ENCODE peak calls at places on chromosomes 1 and 21, in seven cellular contexts. G, C, Y, Z, R, T and H are unnamed samples.

GRCh38 chr1:206477581-206478380 is 7.5 kb downstream of the IKBKE start:
- DNase-seq in G (no peak), C (no peak), Y (peak), Z (no peak), R (no peak), T (no peak), H (no peak)

GRCh38 chr1:203069028-203069804 is 16.6 kb downstream of the MYOG start:
- DNase-seq in G (no peak), C (no peak), Y (no peak), Z (no peak), R (no peak), T (no peak), H (no peak)

GRCh38 chr1:13926556-13926955 is 226.6 kb downstream of the PRDM2 start:
- DNase-seq in G (no peak), C (no peak), Y (no peak), Z (no peak), R (no peak), T (no peak), H (no peak)

GRCh38 chr21:28538987-28539622 is 453.6 kb downstream of the LTN1 start:
- DNase-seq in G (no peak), C (no peak), Y (no peak), Z (no peak), R (no peak), T (no peak), H (no peak)

GRCh38 chr1:42674214-42674613 is 8.0 kb upstream of the YBX1 start:
- DNase-seq in G (no peak), C (no peak), Y (no peak), Z (no peak), R (peak), T (no peak), H (no peak)

GRCh38 chr1:236862615-236863211 is 67.6 kb downstream of the MTR start:
- DNase-seq in G (no peak), C (no peak), Y (no peak), Z (no peak), R (peak), T (no peak), H (no peak)

GRCh38 chr1:92583821-92584760 is 97.4 kb upstream of the GFI1 start:
- DNase-seq in G (no peak), C (no peak), Y (no peak), Z (no peak), R (no peak), T (no peak), H (no peak)

GRCh38 chr1:229034246-229034645 is 236.7 kb upstream of the RAB4A start:
- DNase-seq in G (no peak), C (no peak), Y (no peak), Z (no peak), R (no peak), T (no peak), H (no peak)

GRCh38 chr1:218686258-218686657 is 341.1 kb downstream of the TGFB2 start:
- DNase-seq in G (no peak), C (no peak), Y (no peak), Z (no peak), R (no peak), T (no peak), H (no peak)

GRCh38 chr1:94599090-94599813 is 57.7 kb upstream of the F3 start:
- DNase-seq in G (peak), C (no peak), Y (no peak), Z (peak), R (peak), T (no peak), H (peak)

GRCh38 chr1:205714190-205714905 is 34.0 kb upstream of the SLC45A3 start:
- DNase-seq in G (no peak), C (no peak), Y (no peak), Z (no peak), R (no peak), T (no peak), H (no peak)

GRCh38 chr1:214354440-214355148 is 73.6 kb downstream of the SMYD2 start:
- DNase-seq in G (no peak), C (no peak), Y (no peak), Z (no peak), R (no peak), T (no peak), H (no peak)

GRCh38 chr1:56803561-56804156 is 15.5 kb downstream of the FYB2 start:
- DNase-seq in G (no peak), C (no peak), Y (no peak), Z (peak), R (peak), T (peak), H (no peak)

GRCh38 chr1:61887076-61887867 is 145.0 kb downstream of the PATJ start:
- DNase-seq in G (no peak), C (no peak), Y (no peak), Z (no peak), R (no peak), T (no peak), H (no peak)

GRCh38 chr1:109625176-109625575 is 5.5 kb downstream of the AMPD2 start:
- DNase-seq in G (no peak), C (no peak), Y (peak), Z (no peak), R (no peak), T (no peak), H (no peak)

GRCh38 chr1:97745912-97746311 is 174.9 kb downstream of the DPYD start:
- DNase-seq in G (no peak), C (no peak), Y (no peak), Z (no peak), R (no peak), T (no peak), H (no peak)

GRCh38 chr1:193183019-193183643 is 3.3 kb downstream of the B3GALT2 start:
- DNase-seq in G (no peak), C (no peak), Y (no peak), Z (no peak), R (no peak), T (no peak), H (no peak)

GRCh38 chr21:17387030-17387617 is 125.7 kb upstream of the CXADR start:
- DNase-seq in G (peak), C (no peak), Y (no peak), Z (peak), R (peak), T (peak), H (no peak)

GRCh38 chr1:228861830-228862176 is 126.5 kb downstream of the RHOU start:
- DNase-seq in G (no peak), C (no peak), Y (no peak), Z (no peak), R (no peak), T (no peak), H (no peak)

GRCh38 chr1:34696230-34696629 is 58.6 kb upstream of the GJB5 start:
- DNase-seq in G (no peak), C (no peak), Y (no peak), Z (peak), R (no peak), T (no peak), H (no peak)

GRCh38 chr1:62396871-62397270 is 40.0 kb upstream of the USP1 start:
- DNase-seq in G (no peak), C (no peak), Y (no peak), Z (no peak), R (no peak), T (no peak), H (no peak)

GRCh38 chr1:11158720-11159321 is 30.3 kb upstream of the ANGPTL7 start:
- DNase-seq in G (no peak), C (no peak), Y (no peak), Z (no peak), R (no peak), T (no peak), H (no peak)

GRCh38 chr21:39127506-39127905 is 55.7 kb downstream of the PSMG1 start:
- DNase-seq in G (no peak), C (no peak), Y (no peak), Z (no peak), R (no peak), T (no peak), H (no peak)

GRCh38 chr1:20281801-20282200 is 8.9 kb upstream of the VWA5B1 start:
- DNase-seq in G (no peak), C (no peak), Y (no peak), Z (no peak), R (no peak), T (no peak), H (no peak)

GRCh38 chr1:43557744-43558245 is 27.1 kb downstream of the PTPRF start:
- DNase-seq in G (peak), C (no peak), Y (no peak), Z (no peak), R (peak), T (peak), H (no peak)

GRCh38 chr1:38418195-38419030 is 371.8 kb upstream of the POU3F1 start:
- DNase-seq in G (no peak), C (no peak), Y (no peak), Z (no peak), R (no peak), T (no peak), H (no peak)

GRCh38 chr1:3955196-3955772 is 55.2 kb upstream of the C1orf174 start:
- DNase-seq in G (no peak), C (no peak), Y (peak), Z (no peak), R (no peak), T (peak), H (no peak)

GRCh38 chr21:33265664-33266049 is 510 bp upstream of the IL10RB start:
- DNase-seq in G (no peak), C (no peak), Y (no peak), Z (no peak), R (peak), T (peak), H (no peak)

GRCh38 chr21:42047821-42048613 is 23.1 kb upstream of the UMODL1 start:
- DNase-seq in G (peak), C (peak), Y (no peak), Z (no peak), R (peak), T (no peak), H (no peak)

GRCh38 chr1:22140681-22141080 is 2.2 kb downstream of the WNT4 start:
- DNase-seq in G (peak), C (no peak), Y (no peak), Z (no peak), R (no peak), T (no peak), H (no peak)

GRCh38 chr1:60681095-60681860 is 401.1 kb upstream of the NFIA start:
- DNase-seq in G (no peak), C (no peak), Y (no peak), Z (no peak), R (no peak), T (peak), H (peak)

GRCh38 chr1:116508984-116509980 is 61.5 kb downstream of the CD58 start:
- DNase-seq in G (no peak), C (no peak), Y (no peak), Z (peak), R (no peak), T (peak), H (no peak)

GRCh38 chr1:228225165-228225710 is 17.4 kb downstream of the OBSCN start:
- DNase-seq in G (no peak), C (no peak), Y (no peak), Z (no peak), R (no peak), T (no peak), H (no peak)

DNA sequence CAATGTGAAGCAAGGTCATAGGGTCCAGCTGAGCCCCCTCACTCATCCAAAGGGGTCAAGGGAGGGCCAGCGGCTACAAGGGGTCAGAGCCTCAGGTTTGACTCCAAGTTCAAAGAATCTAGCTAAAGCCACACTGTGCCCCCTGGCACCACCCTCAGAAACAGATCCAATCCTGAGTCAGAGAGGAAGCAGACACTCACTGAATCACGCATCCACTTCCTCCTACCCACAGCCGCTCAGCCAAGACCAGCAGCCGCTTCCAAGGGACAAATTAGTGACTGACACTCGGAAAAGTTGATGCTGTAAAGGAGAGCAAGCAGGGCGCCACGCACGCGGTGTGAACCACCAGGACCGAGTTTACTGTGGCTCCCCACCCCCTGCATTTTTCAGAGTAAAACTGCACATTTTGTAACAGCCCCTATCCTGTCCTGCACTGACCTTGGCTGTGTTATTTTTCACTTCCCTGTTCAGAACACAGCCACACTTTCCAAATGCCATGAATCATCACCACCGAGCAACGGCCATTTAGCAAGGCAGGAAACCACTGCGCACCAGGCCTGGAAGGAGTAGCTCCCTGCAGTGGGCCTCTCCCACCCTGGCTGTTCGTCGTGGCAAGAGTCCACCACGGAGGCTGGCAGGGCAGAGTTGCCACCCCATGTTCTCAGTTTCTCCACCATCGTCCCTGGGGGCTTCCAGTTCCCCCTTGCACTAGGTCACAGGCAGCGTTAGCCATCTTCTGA is 147.8 kb downstream of the TOMM20 start:
- DNase-seq in G (peak), C (peak), Y (peak), Z (peak), R (peak), T (peak), H (peak)
- TF ChIP-seq EP300 in G (peak), C (peak), Y (peak), Z (peak), R (peak), T (no peak), H (peak)

DNA sequence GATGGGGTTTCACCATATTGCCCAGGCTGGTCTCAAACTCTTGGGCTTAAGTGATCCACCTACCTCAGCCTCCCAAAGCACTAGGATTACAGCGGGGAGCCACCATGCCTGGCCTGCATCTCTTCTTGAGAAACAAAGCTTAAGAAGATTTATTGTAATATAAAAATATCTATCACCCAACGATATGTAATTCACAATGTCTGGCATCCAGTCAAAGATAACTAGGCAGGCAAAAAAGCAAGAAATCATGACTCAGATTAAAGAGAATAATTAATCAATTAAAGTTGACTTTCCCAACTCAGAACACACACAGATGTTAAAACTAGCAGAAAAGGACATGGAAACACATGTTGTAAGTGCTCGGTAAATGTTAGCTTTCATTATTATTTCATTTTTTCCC is 26.5 kb upstream of the POU2F1 start:
- DNase-seq in G (no peak), C (no peak), Y (no peak), Z (no peak), R (no peak), T (no peak), H (no peak)
- H3K27ac ChIP-seq in G (no peak), C (no peak), Y (no peak), Z (no peak), R (no peak), T (no peak), H (no peak)

DNA sequence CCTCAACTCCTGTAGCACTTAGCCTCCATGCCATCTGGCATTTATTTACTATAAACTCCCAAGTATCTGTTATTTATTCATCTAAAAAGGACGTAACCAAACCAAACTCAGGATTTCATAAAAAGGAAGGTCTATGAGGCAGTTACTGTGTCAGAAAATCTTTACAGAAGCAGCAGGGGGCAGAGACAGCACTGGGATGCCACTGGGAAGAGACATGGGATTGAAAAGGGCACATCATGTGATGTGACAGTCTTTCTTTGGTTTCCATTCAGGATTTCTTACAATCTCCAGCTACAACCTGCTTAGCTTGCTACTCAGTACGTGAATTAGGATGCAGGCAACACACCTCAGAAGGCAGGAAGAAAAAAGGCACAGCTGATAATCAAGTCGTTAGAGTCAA is 31.2 kb downstream of the SPRTN start:
- DNase-seq in G (no peak), C (no peak), Y (no peak), Z (no peak), R (no peak), T (no peak), H (no peak)
- TF ChIP-seq CTCF in G (no peak), C (no peak), Y (no peak), Z (no peak), R (no peak), T (no peak), H (no peak)

DNA sequence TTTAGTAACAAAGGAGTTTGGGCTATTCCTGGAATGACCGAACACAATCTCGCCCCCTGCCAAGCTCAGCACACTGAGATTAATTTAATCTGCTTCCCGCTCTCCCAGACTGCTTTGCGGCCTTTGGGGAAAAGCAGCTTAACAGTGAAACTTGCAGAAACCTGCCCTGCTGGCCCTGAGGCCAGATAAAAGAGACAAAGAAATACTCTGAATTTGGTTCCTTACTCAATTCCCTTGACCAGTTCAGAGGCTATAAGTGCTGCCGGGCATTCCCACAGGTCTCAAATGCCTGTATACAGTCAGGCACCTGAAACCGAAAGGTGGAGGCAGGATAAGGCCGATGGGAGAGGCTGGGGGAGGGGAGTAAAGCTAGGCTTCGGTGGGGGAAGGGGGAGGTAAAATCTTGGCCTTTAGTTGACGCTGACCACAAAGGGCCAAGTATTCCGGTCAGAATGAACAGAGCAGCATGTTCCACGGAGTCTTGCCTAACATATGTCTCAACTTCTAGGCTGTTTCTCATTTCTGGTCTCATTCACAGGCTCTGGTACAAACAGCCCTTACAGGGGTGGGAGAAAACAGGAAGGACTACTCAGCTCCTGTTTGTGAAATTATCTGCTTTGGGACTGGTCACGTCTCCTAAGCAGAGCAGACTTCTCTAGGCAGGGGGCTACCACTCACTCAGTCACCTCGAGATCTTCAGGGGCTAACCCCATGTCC is 17.8 kb upstream of the A3GALT2 start:
- DNase-seq in G (peak), C (peak), Y (no peak), Z (no peak), R (peak), T (peak), H (no peak)
- TF ChIP-seq EP300 in G (peak), C (peak), Y (peak), Z (no peak), R (peak), T (peak), H (peak)

DNA sequence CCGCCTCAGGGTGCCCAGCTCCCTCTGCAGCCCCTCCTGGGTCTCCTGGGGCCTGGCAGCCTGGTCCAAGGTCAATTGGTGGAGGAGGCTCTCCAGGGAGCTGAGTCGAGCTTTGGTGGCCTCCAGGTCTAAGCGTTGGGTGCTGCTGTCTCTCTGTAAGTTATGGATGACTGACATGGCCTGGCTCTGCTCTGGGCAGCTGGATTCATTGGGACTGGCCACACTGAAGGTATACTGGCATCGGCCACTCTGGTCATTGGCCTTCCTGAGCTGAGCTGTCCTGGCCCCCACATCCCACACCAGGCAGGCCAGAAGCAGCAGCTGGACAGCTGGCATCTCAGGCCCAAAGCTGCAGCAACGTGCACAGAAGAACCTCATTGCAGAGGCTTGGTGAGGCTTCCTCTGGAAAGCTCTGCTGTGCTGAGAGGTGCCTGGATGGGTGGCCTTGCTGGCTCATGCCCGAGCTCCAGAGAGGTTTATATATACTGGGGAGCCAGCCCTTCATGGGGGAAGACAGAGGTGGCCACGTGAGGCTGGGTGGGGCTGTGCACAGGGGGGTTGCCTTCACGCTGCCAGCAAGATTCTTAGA is at the start of gene MYOC:
- DNase-seq in G (no peak), C (no peak), Y (peak), Z (no peak), R (no peak), T (no peak), H (no peak)
- H3K27ac ChIP-seq in G (peak), C (peak), Y (peak), Z (no peak), R (no peak), T (no peak), H (peak)

GRCh38 chr21:20971296-20971921 is 26.8 kb upstream of the NCAM2 start:
- DNase-seq in G (no peak), C (peak), Y (no peak), Z (no peak), R (no peak), T (peak), H (no peak)
- TF ChIP-seq CTCF in G (no peak), C (peak), Y (no peak), Z (no peak), R (no peak), T (peak), H (peak)

GRCh38 chr1:8903908-8904650 is 25.6 kb upstream of the ENO1 start:
- DNase-seq in G (peak), C (no peak), Y (no peak), Z (peak), R (peak), T (peak), H (no peak)
- TF ChIP-seq EP300 in G (no peak), C (no peak), Y (no peak), Z (peak), R (no peak), T (no peak), H (no peak)

GRCh38 chr21:44314128-44314527 is 14.3 kb downstream of the PFKL start:
- DNase-seq in G (no peak), C (no peak), Y (peak), Z (no peak), R (no peak), T (no peak), H (no peak)

GRCh38 chr21:44313451-44313850 is 13.6 kb downstream of the PFKL start:
- DNase-seq in G (no peak), C (no peak), Y (peak), Z (no peak), R (no peak), T (no peak), H (no peak)

GRCh38 chr21:44316277-44316900 is 16.5 kb downstream of the PFKL start:
- DNase-seq in G (no peak), C (no peak), Y (peak), Z (no peak), R (no peak), T (no peak), H (no peak)

GRCh38 chr21:44315691-44316208 is 15.9 kb downstream of the PFKL start:
- DNase-seq in G (no peak), C (no peak), Y (peak), Z (no peak), R (no peak), T (no peak), H (no peak)

GRCh38 chr21:44314561-44314960 is 14.7 kb downstream of the PFKL start:
- DNase-seq in G (no peak), C (no peak), Y (peak), Z (no peak), R (no peak), T (no peak), H (no peak)
- H3K27ac ChIP-seq in G (no peak), C (peak), Y (no peak), Z (no peak), R (no peak), T (no peak), H (no peak)